ENCODE peak calls at places on chromosome 12, in seven cellular contexts. K is naive thymus-derived CD4-positive, alpha-beta T cell; P is naive thymus-derived CD8-positive, alpha-beta T cell; J is AG04450; I is lower lobe of right lung; D is upper lobe of right lung; O is A673. Y is an unnamed sample.

GRCh38 chr12:67352682-67353081 is 83.5 kb downstream of the CAND1 start:
- DNase-seq in K (no peak), I (no peak), P (no peak), D (no peak), O (no peak), J (no peak), Y (no peak)

GRCh38 chr12:83040339-83040738 is 353.6 kb downstream of the TMTC2 start:
- DNase-seq in O (peak), J (no peak), P (no peak), D (no peak), I (no peak), K (no peak), Y (no peak)

GRCh38 chr12:45959728-45960127 is 30.6 kb downstream of the SCAF11 start:
- DNase-seq in O (no peak), D (no peak), I (no peak), P (no peak), J (no peak), K (no peak), Y (no peak)

GRCh38 chr12:77861317-77861716 is 30.6 kb downstream of the NAV3 start:
- DNase-seq in K (no peak), D (no peak), P (no peak), O (peak), I (no peak), J (no peak), Y (no peak)

GRCh38 chr12:71772728-71773127 is 18.1 kb downstream of the RAB21 start:
- DNase-seq in I (no peak), K (no peak), J (no peak), D (no peak), P (no peak), O (no peak), Y (no peak)

GRCh38 chr12:88453323-88453722 is 126.9 kb downstream of the KITLG start:
- DNase-seq in D (no peak), J (no peak), K (no peak), O (no peak), P (no peak), I (no peak), Y (no peak)

GRCh38 chr12:113479578-113480335 is 8.1 kb upstream of the LHX5 start:
- DNase-seq in I (no peak), O (peak), J (no peak), D (peak), K (peak), P (peak), Y (no peak)

GRCh38 chr12:12466157-12466556 is 96.5 kb downstream of the DUSP16 start:
- DNase-seq in K (peak), D (no peak), O (no peak), I (no peak), P (peak), J (no peak), Y (peak)

GRCh38 chr12:47071241-47071852 is 8.1 kb upstream of the PCED1B start:
- DNase-seq in I (no peak), K (peak), P (no peak), D (no peak), O (peak), J (no peak), Y (peak)

GRCh38 chr12:79274571-79275064 is 410.0 kb downstream of the SYT1 start:
- DNase-seq in O (no peak), P (no peak), D (no peak), I (no peak), J (no peak), K (no peak), Y (no peak)

GRCh38 chr12:84508325-84508861 is 404.2 kb downstream of the SLC6A15 start:
- DNase-seq in I (no peak), P (no peak), D (no peak), O (peak), J (no peak), K (no peak), Y (no peak)

GRCh38 chr12:41189395-41190251 is 1.5 kb downstream of the PDZRN4 start:
- DNase-seq in O (peak), K (no peak), J (no peak), P (no peak), D (no peak), I (no peak), Y (no peak)

GRCh38 chr12:119804011-119804641 is 73.0 kb downstream of the CIT start:
- DNase-seq in O (peak), D (peak), P (no peak), I (peak), K (no peak), J (no peak), Y (no peak)

GRCh38 chr12:100675432-100675831 is 101.9 kb downstream of the GAS2L3 start:
- DNase-seq in J (peak), P (no peak), O (peak), I (no peak), D (no peak), K (no peak), Y (no peak)